ENCODE peak calls at places on chromosome 21, in four cellular contexts. One of them, this sample, is unnamed.

GRCh38 chr21:34704119-34704518 is 35.3 kb downstream of the CLIC6 start:
- DNase-seq in OCI-LY7: no peak
- DNase-seq in AG04450: no peak
- DNase-seq in retinal pigment epithelial cell: no peak
- DNase-seq in this sample: no peak

GRCh38 chr21:42724226-42724920 is 71.0 kb downstream of the PDE9A start:
- DNase-seq in OCI-LY7: no peak
- DNase-seq in retinal pigment epithelial cell: peak
- DNase-seq in AG04450: peak
- DNase-seq in this sample: no peak

GRCh38 chr21:34302496-34302895 is 61.3 kb upstream of the KCNE2 start:
- DNase-seq in OCI-LY7: no peak
- DNase-seq in AG04450: no peak
- DNase-seq in retinal pigment epithelial cell: no peak
- DNase-seq in this sample: no peak

GRCh38 chr21:21246007-21246406 is 247.8 kb downstream of the NCAM2 start:
- DNase-seq in retinal pigment epithelial cell: no peak
- DNase-seq in AG04450: no peak
- DNase-seq in OCI-LY7: no peak
- DNase-seq in this sample: no peak

GRCh38 chr21:27569091-27569490 is 602.2 kb upstream of the ADAMTS5 start:
- DNase-seq in OCI-LY7: no peak
- DNase-seq in retinal pigment epithelial cell: no peak
- DNase-seq in AG04450: no peak
- DNase-seq in this sample: no peak

GRCh38 chr21:29018540-29018939 is 609 bp downstream of the RWDD2B start:
- DNase-seq in retinal pigment epithelial cell: no peak
- DNase-seq in AG04450: no peak
- DNase-seq in OCI-LY7: no peak
- DNase-seq in this sample: no peak

GRCh38 chr21:34845521-34846213 is 176.9 kb downstream of the CLIC6 start:
- DNase-seq in OCI-LY7: peak
- DNase-seq in retinal pigment epithelial cell: peak
- DNase-seq in AG04450: peak
- DNase-seq in this sample: no peak

GRCh38 chr21:15051652-15052554 is 12.9 kb downstream of the NRIP1 start:
- DNase-seq in OCI-LY7: no peak
- DNase-seq in AG04450: no peak
- DNase-seq in retinal pigment epithelial cell: peak
- DNase-seq in this sample: no peak

GRCh38 chr21:34129039-34129891 is 55.9 kb downstream of the MRPS6 start:
- DNase-seq in retinal pigment epithelial cell: peak
- DNase-seq in OCI-LY7: no peak
- DNase-seq in AG04450: peak
- DNase-seq in this sample: no peak

GRCh38 chr21:37061926-37062591 is 10.8 kb downstream of the PIGP start:
- DNase-seq in AG04450: no peak
- DNase-seq in retinal pigment epithelial cell: no peak
- DNase-seq in OCI-LY7: peak
- DNase-seq in this sample: no peak

GRCh38 chr21:37057614-37058013 is 15.3 kb downstream of the PIGP start:
- DNase-seq in AG04450: no peak
- DNase-seq in retinal pigment epithelial cell: no peak
- DNase-seq in OCI-LY7: no peak
- DNase-seq in this sample: no peak

GRCh38 chr21:37062592-37062933 is 10.3 kb downstream of the PIGP start:
- DNase-seq in OCI-LY7: no peak
- DNase-seq in AG04450: no peak
- DNase-seq in retinal pigment epithelial cell: no peak
- DNase-seq in this sample: no peak

GRCh38 chr21:37059181-37059580 is 13.7 kb downstream of the PIGP start:
- DNase-seq in OCI-LY7: no peak
- DNase-seq in AG04450: no peak
- DNase-seq in retinal pigment epithelial cell: no peak
- DNase-seq in this sample: no peak

DNA sequence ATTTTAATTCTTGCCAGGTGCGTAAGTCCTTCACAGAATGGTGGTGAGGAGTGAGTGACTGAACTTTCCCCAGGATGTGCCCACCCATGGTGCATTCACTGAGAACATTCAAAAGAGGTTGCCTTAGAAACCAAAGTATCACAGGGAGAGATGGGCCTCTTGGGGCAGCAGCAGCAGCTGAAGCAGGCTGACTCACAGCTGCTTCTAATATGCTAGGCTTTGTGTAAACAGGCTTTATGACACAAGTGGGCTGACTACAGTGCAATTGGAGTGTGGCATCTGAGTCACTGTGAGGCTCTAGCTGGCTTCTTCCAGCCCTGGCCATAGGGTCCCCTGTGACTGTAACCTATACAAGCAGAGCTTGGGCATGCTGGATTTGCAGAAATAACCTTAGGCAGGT is 12.6 kb downstream of the PIGP start:
- DNase-seq in AG04450: peak
- DNase-seq in OCI-LY7: peak
- DNase-seq in retinal pigment epithelial cell: peak
- DNase-seq in this sample: no peak
- TF ChIP-seq CTCF in AG04450: peak
- TF ChIP-seq CTCF in OCI-LY7: no peak
- TF ChIP-seq CTCF in retinal pigment epithelial cell: peak
- TF ChIP-seq CTCF in this sample: no peak

DNA sequence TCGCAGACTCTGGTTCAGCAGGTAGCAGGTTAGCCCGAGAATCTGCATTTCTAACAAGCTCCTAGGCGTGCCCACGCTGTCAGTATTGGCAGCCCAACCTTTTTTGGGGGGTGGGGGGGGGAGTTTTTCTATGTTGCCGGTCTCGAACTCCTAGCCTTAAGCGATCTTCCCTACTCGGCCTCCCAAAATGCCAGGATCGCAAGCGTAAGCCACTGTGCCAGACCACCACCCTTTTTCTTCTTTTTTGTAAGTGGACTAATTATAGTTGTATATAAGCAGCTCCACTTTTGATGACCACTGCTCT is 480 bp upstream of the MIS18A start:
- DNase-seq in OCI-LY7: no peak
- DNase-seq in AG04450: no peak
- DNase-seq in retinal pigment epithelial cell: no peak
- DNase-seq in this sample: no peak
- TF ChIP-seq CTCF in OCI-LY7: no peak
- TF ChIP-seq CTCF in AG04450: no peak
- TF ChIP-seq CTCF in retinal pigment epithelial cell: no peak
- TF ChIP-seq CTCF in this sample: no peak

DNA sequence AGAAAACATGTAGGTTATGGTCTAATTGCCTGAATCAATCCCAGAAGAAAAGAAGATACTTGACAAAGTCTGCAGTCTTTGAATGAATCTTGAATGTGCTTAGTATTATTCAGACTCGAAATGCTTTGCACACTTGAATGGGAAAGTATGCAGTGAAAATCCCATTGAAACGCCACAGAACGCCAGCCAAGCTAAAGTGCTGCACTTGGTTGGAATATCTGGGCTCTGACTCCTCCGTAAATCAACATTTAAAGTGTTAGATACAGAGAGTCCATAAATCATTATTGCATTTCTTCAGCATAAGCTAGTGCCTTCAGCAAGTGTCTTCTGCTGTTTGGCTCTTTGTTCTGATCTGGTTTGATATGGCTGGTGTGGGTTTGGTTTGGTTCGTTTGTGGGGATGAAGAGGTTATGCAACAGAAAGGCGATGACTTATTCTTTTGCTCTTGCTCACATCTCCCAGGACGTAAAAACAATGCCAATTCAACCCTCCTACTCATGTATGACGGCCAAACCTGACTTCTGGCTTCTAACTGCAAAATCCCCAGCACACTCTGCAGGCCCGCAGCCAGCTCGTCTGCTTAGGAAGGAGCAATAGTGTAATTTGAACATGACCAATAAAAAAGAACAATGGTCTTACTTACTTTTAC is 121.7 kb upstream of the ERG start:
- DNase-seq in retinal pigment epithelial cell: no peak
- DNase-seq in OCI-LY7: no peak
- DNase-seq in AG04450: no peak
- DNase-seq in this sample: no peak
- TF ChIP-seq CTCF in retinal pigment epithelial cell: no peak
- TF ChIP-seq CTCF in OCI-LY7: no peak
- TF ChIP-seq CTCF in AG04450: no peak
- TF ChIP-seq CTCF in this sample: no peak

GRCh38 chr21:39444406-39445145 is 1.0 kb downstream of the LCA5L start:
- DNase-seq in retinal pigment epithelial cell: no peak
- DNase-seq in AG04450: no peak
- DNase-seq in OCI-LY7: peak
- DNase-seq in this sample: no peak

GRCh38 chr21:39447264-39447663 is 1.7 kb upstream of the LCA5L start:
- DNase-seq in OCI-LY7: no peak
- DNase-seq in AG04450: no peak
- DNase-seq in retinal pigment epithelial cell: no peak
- DNase-seq in this sample: no peak

GRCh38 chr21:39451332-39452206 is at the start of gene SH3BGR:
- DNase-seq in AG04450: no peak
- DNase-seq in OCI-LY7: no peak
- DNase-seq in retinal pigment epithelial cell: no peak
- DNase-seq in this sample: no peak

GRCh38 chr21:39441502-39442475 is 3.8 kb downstream of the LCA5L start:
- DNase-seq in AG04450: no peak
- DNase-seq in OCI-LY7: peak
- DNase-seq in retinal pigment epithelial cell: no peak
- DNase-seq in this sample: no peak

GRCh38 chr21:39445339-39446269 is at the start of gene LCA5L:
- DNase-seq in OCI-LY7: peak
- DNase-seq in retinal pigment epithelial cell: no peak
- DNase-seq in AG04450: peak
- DNase-seq in this sample: peak
- TF ChIP-seq CTCF in OCI-LY7: peak
- TF ChIP-seq CTCF in retinal pigment epithelial cell: no peak
- TF ChIP-seq CTCF in AG04450: no peak
- TF ChIP-seq CTCF in this sample: no peak

GRCh38 chr21:45100866-45101265 is 26.5 kb downstream of the ADARB1 start:
- DNase-seq in OCI-LY7: no peak
- DNase-seq in AG04450: no peak
- DNase-seq in retinal pigment epithelial cell: no peak
- DNase-seq in this sample: no peak

GRCh38 chr21:45097827-45098387 is 23.5 kb downstream of the ADARB1 start:
- DNase-seq in OCI-LY7: no peak
- DNase-seq in AG04450: no peak
- DNase-seq in retinal pigment epithelial cell: no peak
- DNase-seq in this sample: no peak

GRCh38 chr21:45095505-45095904 is 21.1 kb downstream of the ADARB1 start:
- DNase-seq in OCI-LY7: no peak
- DNase-seq in AG04450: no peak
- DNase-seq in retinal pigment epithelial cell: no peak
- DNase-seq in this sample: no peak

GRCh38 chr21:45096216-45096615 is 21.8 kb downstream of the ADARB1 start:
- DNase-seq in AG04450: no peak
- DNase-seq in retinal pigment epithelial cell: no peak
- DNase-seq in OCI-LY7: no peak
- DNase-seq in this sample: no peak

DNA sequence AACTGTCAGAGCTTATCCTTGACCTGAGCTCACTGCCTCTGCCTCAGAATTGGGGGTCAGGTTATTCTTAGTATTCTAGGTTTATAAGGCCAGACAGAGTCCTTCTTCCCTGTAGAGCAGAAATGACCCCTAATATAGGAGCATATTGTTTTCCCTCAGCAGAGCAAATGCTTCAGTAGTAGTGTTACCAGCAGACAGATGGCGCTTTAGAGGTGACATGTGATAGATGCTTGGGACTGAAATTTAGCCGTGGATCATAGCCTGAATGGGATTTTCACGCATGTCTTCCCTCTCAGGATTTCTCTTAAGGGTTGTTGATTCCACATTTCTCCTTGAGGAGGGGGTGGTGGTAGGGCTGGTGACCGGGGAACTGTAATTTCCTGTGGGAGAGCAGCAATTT is 24.5 kb downstream of the ADARB1 start:
- DNase-seq in OCI-LY7: peak
- DNase-seq in retinal pigment epithelial cell: no peak
- DNase-seq in AG04450: no peak
- DNase-seq in this sample: no peak
- TF ChIP-seq CTCF in OCI-LY7: peak
- TF ChIP-seq CTCF in retinal pigment epithelial cell: peak
- TF ChIP-seq CTCF in AG04450: peak
- TF ChIP-seq CTCF in this sample: no peak

DNA sequence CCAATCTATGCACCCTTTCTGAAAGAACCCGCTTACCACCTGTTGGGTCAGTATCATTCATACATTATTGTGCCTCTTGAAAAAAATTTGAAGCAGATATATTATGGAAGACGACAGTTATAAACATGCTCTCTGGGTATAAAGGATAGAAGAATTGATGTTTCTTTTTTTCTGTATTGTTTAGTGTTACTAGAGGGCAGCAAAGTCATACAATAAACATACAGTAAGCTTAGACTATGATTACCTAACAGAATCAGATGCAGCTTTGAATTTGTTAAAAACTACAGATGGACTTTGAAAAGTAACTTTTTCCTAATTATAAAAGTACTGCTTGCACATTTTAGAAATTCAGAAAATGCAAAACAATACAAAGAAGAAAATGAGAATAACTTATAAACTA is 11.1 kb upstream of the PAXBP1 start:
- DNase-seq in AG04450: no peak
- DNase-seq in OCI-LY7: no peak
- DNase-seq in retinal pigment epithelial cell: no peak
- DNase-seq in this sample: no peak
- TF ChIP-seq CTCF in AG04450: no peak
- TF ChIP-seq CTCF in OCI-LY7: peak
- TF ChIP-seq CTCF in retinal pigment epithelial cell: no peak
- TF ChIP-seq CTCF in this sample: no peak

GRCh38 chr21:43983860-43984420 is 28.2 kb upstream of the TRAPPC10 start:
- DNase-seq in retinal pigment epithelial cell: no peak
- DNase-seq in AG04450: no peak
- DNase-seq in OCI-LY7: no peak
- DNase-seq in this sample: no peak

GRCh38 chr21:43987509-43987908 is 24.6 kb upstream of the TRAPPC10 start:
- DNase-seq in AG04450: no peak
- DNase-seq in retinal pigment epithelial cell: no peak
- DNase-seq in OCI-LY7: no peak
- DNase-seq in this sample: no peak

GRCh38 chr21:43984905-43985689 is 27.0 kb upstream of the TRAPPC10 start:
- DNase-seq in retinal pigment epithelial cell: no peak
- DNase-seq in OCI-LY7: no peak
- DNase-seq in AG04450: no peak
- DNase-seq in this sample: no peak

GRCh38 chr21:43986544-43987451 is 25.3 kb upstream of the TRAPPC10 start:
- DNase-seq in AG04450: no peak
- DNase-seq in retinal pigment epithelial cell: no peak
- DNase-seq in OCI-LY7: no peak
- DNase-seq in this sample: no peak

DNA sequence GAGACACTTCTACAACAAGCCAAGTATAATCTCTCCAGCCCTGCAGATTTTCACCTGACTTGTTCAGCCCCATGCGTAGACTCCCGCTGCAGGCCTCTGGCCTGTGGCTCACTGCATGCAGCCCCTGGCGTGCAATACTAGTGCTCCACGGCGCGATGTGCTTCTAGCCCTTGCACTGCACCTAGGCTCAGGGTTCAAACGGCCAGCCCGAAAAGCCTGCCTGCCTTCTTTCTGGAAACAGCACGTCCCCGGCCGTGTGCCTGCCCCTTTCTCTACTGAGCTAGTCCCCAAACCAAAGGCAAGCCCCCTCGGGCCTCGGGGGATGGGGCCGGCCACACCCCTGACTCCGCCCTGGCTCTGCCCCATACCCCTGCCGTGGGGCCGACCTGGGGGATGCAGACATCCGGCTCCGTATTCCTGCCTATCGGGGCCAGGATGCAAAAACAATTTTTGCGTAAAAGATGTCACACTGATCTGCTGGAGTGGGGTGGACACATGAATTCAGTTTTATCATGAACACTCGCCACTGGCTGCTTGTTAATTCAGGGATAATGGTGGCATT is 26.3 kb upstream of the TRAPPC10 start:
- DNase-seq in retinal pigment epithelial cell: no peak
- DNase-seq in OCI-LY7: no peak
- DNase-seq in AG04450: no peak
- DNase-seq in this sample: no peak
- TF ChIP-seq CTCF in retinal pigment epithelial cell: no peak
- TF ChIP-seq CTCF in OCI-LY7: no peak
- TF ChIP-seq CTCF in AG04450: no peak
- TF ChIP-seq CTCF in this sample: no peak